ENCODE peak calls at places on chromosomes 6 and 20, in seven cellular contexts. A is cardiac fibroblast, B is prostate gland, G is breast epithelium, S is mammary epithelial cell, I is hepatocyte, D is DND-41. N is an unnamed sample.

GRCh38 chr20:33239979-33240736 is 4.4 kb downstream of the BPIFA1 start:
- DNase-seq in B (no peak), A (no peak), I (no peak), S (no peak), D (no peak), G (no peak), N (no peak)

GRCh38 chr20:38094373-38094775 is 60.8 kb downstream of the RPRD1B start:
- DNase-seq in A (peak), D (peak), G (no peak), S (peak), B (no peak), I (peak), N (peak)

GRCh38 chr6:50816115-50816675 is 2.5 kb upstream of the TFAP2B start:
- DNase-seq in G (peak), I (peak), B (peak), D (peak), A (peak), S (peak), N (peak)

GRCh38 chr20:48879609-48880008 is 41.9 kb upstream of the ARFGEF2 start:
- DNase-seq in B (no peak), G (no peak), A (peak), S (no peak), D (no peak), I (no peak), N (peak)

GRCh38 chr6:111718990-111719389 is 113.3 kb upstream of the TRAF3IP2 start:
- DNase-seq in I (no peak), S (no peak), G (no peak), A (no peak), D (no peak), B (no peak), N (no peak)

GRCh38 chr6:158174514-158174913 is 6.4 kb downstream of the GTF2H5 start:
- DNase-seq in B (no peak), S (peak), G (no peak), I (no peak), D (no peak), A (peak), N (peak)

GRCh38 chr6:121971886-121972285 is 427.6 kb upstream of the HSF2 start:
- DNase-seq in S (peak), A (peak), G (no peak), I (peak), D (no peak), B (no peak), N (peak)

GRCh38 chr6:139473239-139473701 is 98.8 kb upstream of the CITED2 start:
- DNase-seq in A (no peak), S (no peak), G (no peak), I (no peak), D (no peak), B (no peak), N (peak)

GRCh38 chr6:166078294-166078693 is 89.4 kb downstream of the TBXT start:
- DNase-seq in D (no peak), B (no peak), I (no peak), A (peak), G (no peak), S (no peak), N (no peak)

GRCh38 chr6:168662301-168662936 is 221.4 kb downstream of the SMOC2 start:
- DNase-seq in S (no peak), G (no peak), A (no peak), I (no peak), D (no peak), B (no peak), N (no peak)

DNA sequence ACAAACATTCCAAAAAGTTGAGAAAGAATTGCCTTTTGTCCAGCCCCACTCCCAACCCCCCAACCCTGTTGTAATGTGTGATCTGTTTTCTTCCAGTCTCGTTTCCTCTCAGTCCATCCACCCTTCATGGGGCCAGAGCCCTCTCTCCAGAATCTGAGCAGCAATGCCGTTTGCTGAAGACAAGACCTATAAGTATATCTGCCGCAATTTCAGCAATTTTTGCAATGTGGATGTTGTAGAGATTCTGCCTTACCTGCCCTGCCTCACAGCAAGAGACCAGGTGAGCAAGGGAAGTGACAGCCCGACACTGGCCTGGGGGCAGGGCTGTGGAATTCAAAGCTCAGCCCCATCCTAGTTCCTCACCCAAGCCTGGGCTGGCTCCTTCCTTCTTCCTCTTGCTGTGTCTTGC is 7.8 kb downstream of the MAVS start:
- DNase-seq in G (no peak), B (no peak), D (no peak), I (no peak), A (no peak), S (no peak), N (peak)
- H3K4me3 ChIP-seq in G (no peak), B (no peak), D (no peak), I (no peak), A (no peak), S (no peak), N (no peak)

DNA sequence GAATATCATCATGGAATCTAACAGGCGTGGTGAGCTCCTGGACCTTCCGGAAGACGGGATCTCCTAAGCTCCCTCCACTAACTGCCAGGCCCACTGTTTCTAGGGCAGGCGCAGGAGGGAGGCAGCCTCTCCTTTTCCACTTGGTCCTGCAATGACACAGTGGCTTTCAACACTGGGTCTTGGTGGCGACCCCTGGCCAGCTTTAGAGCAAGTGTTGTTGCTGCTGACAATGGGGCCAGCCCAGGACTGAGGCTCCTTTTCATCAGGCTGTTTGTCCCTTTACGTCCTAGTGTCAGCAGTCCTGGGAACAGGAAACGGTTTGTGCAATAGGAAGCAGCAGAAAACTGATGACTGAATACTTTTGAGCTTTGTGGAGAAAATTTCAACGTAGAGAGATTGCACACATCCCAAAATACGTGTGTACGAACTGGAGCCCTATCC is 9.7 kb upstream of the QKI start:
- DNase-seq in D (no peak), B (no peak), A (peak), S (no peak), G (no peak), I (no peak), N (no peak)
- H3K4me3 ChIP-seq in D (no peak), B (no peak), A (no peak), S (no peak), G (no peak), I (no peak), N (no peak)

GRCh38 chr6:31308050-31308844 is 36.4 kb upstream of the HLA-C start:
- DNase-seq in A (peak), D (no peak), G (peak), S (peak), B (peak), I (peak), N (peak)
- H3K4me3 ChIP-seq in A (no peak), D (no peak), G (peak), S (no peak), B (peak), I (no peak), N (no peak)

DNA sequence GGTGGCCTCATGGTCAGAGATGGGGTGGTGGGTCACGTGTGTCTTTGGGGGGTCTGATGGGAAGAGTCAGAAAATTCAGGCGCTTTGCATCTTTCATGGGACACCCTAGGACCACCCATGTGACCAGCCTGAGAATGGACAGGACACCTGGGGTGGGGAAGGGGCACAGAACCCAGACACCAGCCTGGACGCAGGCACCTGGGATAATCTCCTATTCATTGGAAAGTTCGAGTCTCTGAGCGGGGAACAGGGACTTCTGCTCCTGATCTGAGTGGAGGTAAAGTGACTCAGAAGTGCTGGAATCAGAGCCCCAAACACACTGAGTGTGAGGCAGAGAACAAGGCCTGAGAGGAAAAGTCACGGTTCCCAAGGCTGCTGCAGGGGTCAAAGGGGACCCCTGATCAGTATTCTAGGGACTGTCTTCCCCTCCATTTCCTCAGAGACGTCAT is 1.4 kb downstream of the HLA-B start:
- DNase-seq in B (no peak), A (no peak), S (no peak), D (no peak), G (no peak), I (no peak), N (no peak)
- H3K4me3 ChIP-seq in B (peak), A (peak), S (no peak), D (no peak), G (peak), I (no peak), N (no peak)

GRCh38 chr6:149752600-149752999 is 3.1 kb downstream of the PCMT1 start:
- DNase-seq in I (no peak), B (no peak), A (no peak), D (no peak), S (no peak), G (no peak), N (no peak)
- H3K4me3 ChIP-seq in I (no peak), B (no peak), A (no peak), D (no peak), S (no peak), G (no peak), N (no peak)

DNA sequence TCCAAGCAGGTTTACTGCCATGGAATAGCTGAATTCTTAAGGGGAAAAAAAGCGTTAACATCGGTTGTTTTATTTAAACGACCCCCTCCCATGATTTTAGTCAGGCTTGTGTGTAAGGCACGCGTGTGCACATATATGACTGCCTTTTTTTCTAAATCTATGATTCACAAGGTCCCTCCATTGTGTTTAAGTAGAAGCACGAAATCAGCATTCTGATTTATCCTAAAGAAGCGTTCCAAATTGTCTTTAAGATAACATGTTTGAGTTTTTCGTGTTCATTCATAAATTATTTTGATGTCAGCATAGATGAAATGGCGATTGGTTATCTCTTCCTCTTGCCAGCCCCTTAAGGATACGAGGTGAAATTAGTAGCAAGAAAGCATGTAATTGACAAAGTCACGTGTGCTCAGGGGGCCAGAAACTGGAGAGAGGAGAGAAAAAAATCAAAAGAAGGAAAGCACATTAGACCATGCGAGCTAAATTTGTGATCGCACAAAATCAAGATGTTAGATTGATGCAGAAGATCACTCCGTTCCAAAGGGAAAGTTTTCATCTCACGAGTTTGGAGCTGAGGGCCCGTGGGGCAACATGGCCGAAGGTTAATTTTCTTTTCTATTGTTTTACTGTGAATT is at the start of gene LIN28B:
- DNase-seq in A (no peak), D (no peak), G (no peak), S (no peak), I (no peak), B (no peak), N (no peak)
- H3K4me3 ChIP-seq in A (no peak), D (no peak), G (no peak), S (no peak), I (peak), B (no peak), N (no peak)